ENCODE peak calls at places on chromosomes 7 and 10, in four cellular contexts. One of them, this sample, is unnamed.

GRCh38 chr10:18651324-18652007 is at the start of gene NSUN6:
- DNase-seq in activated naive CD8-positive, alpha-beta T cell treated with anti-CD3 and anti-CD28 coated beads for 36 hours: peak
- DNase-seq in NCI-H2029 treated with DMSO at 0.1 percent for 48 hours: peak
- DNase-seq in hippocampal formation: peak
- DNase-seq in this sample: peak

GRCh38 chr10:97822261-97822687 is 27.4 kb upstream of the GOLGA7B start:
- DNase-seq in activated naive CD8-positive, alpha-beta T cell treated with anti-CD3 and anti-CD28 coated beads for 36 hours: no peak
- DNase-seq in NCI-H2029 treated with DMSO at 0.1 percent for 48 hours: no peak
- DNase-seq in hippocampal formation: no peak
- DNase-seq in this sample: no peak

GRCh38 chr10:134205-134742 is 981 bp upstream of the ZMYND11 start:
- DNase-seq in activated naive CD8-positive, alpha-beta T cell treated with anti-CD3 and anti-CD28 coated beads for 36 hours: no peak
- DNase-seq in NCI-H2029 treated with DMSO at 0.1 percent for 48 hours: no peak
- DNase-seq in hippocampal formation: no peak
- DNase-seq in this sample: no peak

GRCh38 chr7:44244282-44244681 is 43.5 kb downstream of the YKT6 start:
- DNase-seq in activated naive CD8-positive, alpha-beta T cell treated with anti-CD3 and anti-CD28 coated beads for 36 hours: peak
- DNase-seq in NCI-H2029 treated with DMSO at 0.1 percent for 48 hours: no peak
- DNase-seq in hippocampal formation: no peak
- DNase-seq in this sample: no peak

GRCh38 chr7:1669954-1670893 is at the start of gene ELFN1:
- DNase-seq in activated naive CD8-positive, alpha-beta T cell treated with anti-CD3 and anti-CD28 coated beads for 36 hours: no peak
- DNase-seq in NCI-H2029 treated with DMSO at 0.1 percent for 48 hours: no peak
- DNase-seq in hippocampal formation: no peak
- DNase-seq in this sample: no peak

GRCh38 chr10:7525314-7526016 is 114.6 kb upstream of the SFMBT2 start:
- DNase-seq in activated naive CD8-positive, alpha-beta T cell treated with anti-CD3 and anti-CD28 coated beads for 36 hours: peak
- DNase-seq in NCI-H2029 treated with DMSO at 0.1 percent for 48 hours: no peak
- DNase-seq in hippocampal formation: no peak
- DNase-seq in this sample: peak

GRCh38 chr10:118953598-118953997 is 75.9 kb upstream of the NANOS1 start:
- DNase-seq in activated naive CD8-positive, alpha-beta T cell treated with anti-CD3 and anti-CD28 coated beads for 36 hours: no peak
- DNase-seq in NCI-H2029 treated with DMSO at 0.1 percent for 48 hours: no peak
- DNase-seq in hippocampal formation: no peak
- DNase-seq in this sample: no peak

GRCh38 chr10:113705344-113705878 is 25.7 kb downstream of the CASP7 start:
- DNase-seq in activated naive CD8-positive, alpha-beta T cell treated with anti-CD3 and anti-CD28 coated beads for 36 hours: no peak
- DNase-seq in NCI-H2029 treated with DMSO at 0.1 percent for 48 hours: no peak
- DNase-seq in hippocampal formation: no peak
- DNase-seq in this sample: no peak

GRCh38 chr10:119516381-119517234 is 25.9 kb downstream of the RGS10 start:
- DNase-seq in activated naive CD8-positive, alpha-beta T cell treated with anti-CD3 and anti-CD28 coated beads for 36 hours: peak
- DNase-seq in NCI-H2029 treated with DMSO at 0.1 percent for 48 hours: no peak
- DNase-seq in hippocampal formation: no peak
- DNase-seq in this sample: no peak

GRCh38 chr7:122885583-122886356 is 490 bp downstream of the CADPS2 start:
- DNase-seq in activated naive CD8-positive, alpha-beta T cell treated with anti-CD3 and anti-CD28 coated beads for 36 hours: peak
- DNase-seq in NCI-H2029 treated with DMSO at 0.1 percent for 48 hours: peak
- DNase-seq in hippocampal formation: peak
- DNase-seq in this sample: peak

GRCh38 chr7:140005754-140006503 is 56.8 kb downstream of the PARP12 start:
- DNase-seq in activated naive CD8-positive, alpha-beta T cell treated with anti-CD3 and anti-CD28 coated beads for 36 hours: no peak
- DNase-seq in NCI-H2029 treated with DMSO at 0.1 percent for 48 hours: no peak
- DNase-seq in hippocampal formation: no peak
- DNase-seq in this sample: no peak

GRCh38 chr10:50937230-50937907 is 51.9 kb upstream of the A1CF start:
- DNase-seq in activated naive CD8-positive, alpha-beta T cell treated with anti-CD3 and anti-CD28 coated beads for 36 hours: no peak
- DNase-seq in NCI-H2029 treated with DMSO at 0.1 percent for 48 hours: no peak
- DNase-seq in hippocampal formation: no peak
- DNase-seq in this sample: no peak

GRCh38 chr7:30436518-30436917 is 42.1 kb downstream of the NOD1 start:
- DNase-seq in activated naive CD8-positive, alpha-beta T cell treated with anti-CD3 and anti-CD28 coated beads for 36 hours: no peak
- DNase-seq in NCI-H2029 treated with DMSO at 0.1 percent for 48 hours: no peak
- DNase-seq in hippocampal formation: no peak
- DNase-seq in this sample: no peak

GRCh38 chr10:85787393-85787792 is 579.2 kb downstream of the GRID1 start:
- DNase-seq in activated naive CD8-positive, alpha-beta T cell treated with anti-CD3 and anti-CD28 coated beads for 36 hours: no peak
- DNase-seq in NCI-H2029 treated with DMSO at 0.1 percent for 48 hours: no peak
- DNase-seq in hippocampal formation: no peak
- DNase-seq in this sample: no peak

GRCh38 chr10:76009531-76009930 is 578.1 kb downstream of the LRMDA start:
- DNase-seq in activated naive CD8-positive, alpha-beta T cell treated with anti-CD3 and anti-CD28 coated beads for 36 hours: no peak
- DNase-seq in NCI-H2029 treated with DMSO at 0.1 percent for 48 hours: no peak
- DNase-seq in hippocampal formation: no peak
- DNase-seq in this sample: no peak

GRCh38 chr10:9302142-9302746 is 1247.8 kb downstream of the GATA3 start:
- DNase-seq in activated naive CD8-positive, alpha-beta T cell treated with anti-CD3 and anti-CD28 coated beads for 36 hours: no peak
- DNase-seq in NCI-H2029 treated with DMSO at 0.1 percent for 48 hours: no peak
- DNase-seq in hippocampal formation: no peak
- DNase-seq in this sample: no peak

GRCh38 chr7:131188367-131189339 is 139.0 kb upstream of the MKLN1 start:
- DNase-seq in activated naive CD8-positive, alpha-beta T cell treated with anti-CD3 and anti-CD28 coated beads for 36 hours: peak
- DNase-seq in NCI-H2029 treated with DMSO at 0.1 percent for 48 hours: no peak
- DNase-seq in hippocampal formation: no peak
- DNase-seq in this sample: no peak

GRCh38 chr10:102411341-102412255 is 7.0 kb downstream of the PSD start:
- DNase-seq in activated naive CD8-positive, alpha-beta T cell treated with anti-CD3 and anti-CD28 coated beads for 36 hours: no peak
- DNase-seq in NCI-H2029 treated with DMSO at 0.1 percent for 48 hours: no peak
- DNase-seq in hippocampal formation: no peak
- DNase-seq in this sample: no peak

GRCh38 chr10:97365761-97366351 is 31.3 kb upstream of the FRAT2 start:
- DNase-seq in activated naive CD8-positive, alpha-beta T cell treated with anti-CD3 and anti-CD28 coated beads for 36 hours: no peak
- DNase-seq in NCI-H2029 treated with DMSO at 0.1 percent for 48 hours: no peak
- DNase-seq in hippocampal formation: no peak
- DNase-seq in this sample: no peak

GRCh38 chr7:34759477-34760125 is 101.6 kb downstream of the NPSR1 start:
- DNase-seq in activated naive CD8-positive, alpha-beta T cell treated with anti-CD3 and anti-CD28 coated beads for 36 hours: no peak
- DNase-seq in NCI-H2029 treated with DMSO at 0.1 percent for 48 hours: peak
- DNase-seq in hippocampal formation: no peak
- DNase-seq in this sample: no peak

GRCh38 chr7:40866601-40867000 is 731.8 kb downstream of the SUGCT start:
- DNase-seq in activated naive CD8-positive, alpha-beta T cell treated with anti-CD3 and anti-CD28 coated beads for 36 hours: no peak
- DNase-seq in NCI-H2029 treated with DMSO at 0.1 percent for 48 hours: no peak
- DNase-seq in hippocampal formation: no peak
- DNase-seq in this sample: no peak